ENCODE peak calls at places on chromosomes 13 and 19, in seven cellular contexts. One of them, this sample, is unnamed.

GRCh38 chr13:95355491-95355890 is 54.2 kb upstream of the ABCC4 start:
- DNase-seq in pulmonary artery endothelial cell: no peak
- DNase-seq in GM10248: no peak
- DNase-seq in endothelial cell: no peak
- DNase-seq in stimulated activated CD4-positive, alpha-beta T cell treated with anti-CD3 and anti-CD28 coated beads, Interleukin-2, amount 100 ng/mL, for 48 hours: no peak
- DNase-seq in COR-L47: no peak
- DNase-seq in substantia nigra: no peak
- DNase-seq in this sample: no peak

GRCh38 chr13:105806335-105806920 is 729.0 kb downstream of the EFNB2 start:
- DNase-seq in pulmonary artery endothelial cell: no peak
- DNase-seq in GM10248: no peak
- DNase-seq in endothelial cell: no peak
- DNase-seq in stimulated activated CD4-positive, alpha-beta T cell treated with anti-CD3 and anti-CD28 coated beads, Interleukin-2, amount 100 ng/mL, for 48 hours: no peak
- DNase-seq in COR-L47: no peak
- DNase-seq in substantia nigra: no peak
- DNase-seq in this sample: no peak

GRCh38 chr13:97257228-97257755 is 35.2 kb downstream of the MBNL2 start:
- DNase-seq in pulmonary artery endothelial cell: no peak
- DNase-seq in GM10248: no peak
- DNase-seq in endothelial cell: no peak
- DNase-seq in stimulated activated CD4-positive, alpha-beta T cell treated with anti-CD3 and anti-CD28 coated beads, Interleukin-2, amount 100 ng/mL, for 48 hours: no peak
- DNase-seq in COR-L47: no peak
- DNase-seq in substantia nigra: no peak
- DNase-seq in this sample: no peak

GRCh38 chr19:50873056-50873455 is at the start of gene KLK2:
- DNase-seq in pulmonary artery endothelial cell: no peak
- DNase-seq in GM10248: no peak
- DNase-seq in endothelial cell: no peak
- DNase-seq in stimulated activated CD4-positive, alpha-beta T cell treated with anti-CD3 and anti-CD28 coated beads, Interleukin-2, amount 100 ng/mL, for 48 hours: no peak
- DNase-seq in COR-L47: no peak
- DNase-seq in substantia nigra: no peak
- DNase-seq in this sample: no peak

GRCh38 chr19:8393192-8393870 is 3.2 kb downstream of the RAB11B start:
- DNase-seq in pulmonary artery endothelial cell: no peak
- DNase-seq in GM10248: no peak
- DNase-seq in endothelial cell: no peak
- DNase-seq in stimulated activated CD4-positive, alpha-beta T cell treated with anti-CD3 and anti-CD28 coated beads, Interleukin-2, amount 100 ng/mL, for 48 hours: no peak
- DNase-seq in COR-L47: no peak
- DNase-seq in substantia nigra: no peak
- DNase-seq in this sample: no peak

GRCh38 chr13:79749985-79750551 is 269.1 kb downstream of the NDFIP2 start:
- DNase-seq in pulmonary artery endothelial cell: peak
- DNase-seq in GM10248: no peak
- DNase-seq in endothelial cell: peak
- DNase-seq in stimulated activated CD4-positive, alpha-beta T cell treated with anti-CD3 and anti-CD28 coated beads, Interleukin-2, amount 100 ng/mL, for 48 hours: no peak
- DNase-seq in COR-L47: no peak
- DNase-seq in substantia nigra: no peak
- DNase-seq in this sample: no peak

GRCh38 chr19:38441660-38442348 is 8.3 kb downstream of the RYR1 start:
- DNase-seq in pulmonary artery endothelial cell: no peak
- DNase-seq in GM10248: peak
- DNase-seq in endothelial cell: peak
- DNase-seq in stimulated activated CD4-positive, alpha-beta T cell treated with anti-CD3 and anti-CD28 coated beads, Interleukin-2, amount 100 ng/mL, for 48 hours: no peak
- DNase-seq in COR-L47: no peak
- DNase-seq in substantia nigra: no peak
- DNase-seq in this sample: no peak

GRCh38 chr13:87259479-87260083 is 411.6 kb upstream of the SLITRK5 start:
- DNase-seq in pulmonary artery endothelial cell: no peak
- DNase-seq in GM10248: no peak
- DNase-seq in endothelial cell: no peak
- DNase-seq in stimulated activated CD4-positive, alpha-beta T cell treated with anti-CD3 and anti-CD28 coated beads, Interleukin-2, amount 100 ng/mL, for 48 hours: no peak
- DNase-seq in COR-L47: no peak
- DNase-seq in substantia nigra: no peak
- DNase-seq in this sample: no peak

GRCh38 chr19:9620842-9621155 is 233 bp downstream of the ZNF561 start:
- DNase-seq in pulmonary artery endothelial cell: no peak
- DNase-seq in GM10248: no peak
- DNase-seq in endothelial cell: no peak
- DNase-seq in stimulated activated CD4-positive, alpha-beta T cell treated with anti-CD3 and anti-CD28 coated beads, Interleukin-2, amount 100 ng/mL, for 48 hours: no peak
- DNase-seq in COR-L47: no peak
- DNase-seq in substantia nigra: no peak
- DNase-seq in this sample: no peak